ENCODE peak calls at places on chromosome 12, in six cellular contexts. Q is HCT116; J is heart right ventricle; V is K562; U is CD8-positive, alpha-beta memory T cell; S is PC-3. L is an unnamed sample.
A peak's percentile ranks its signal among the peaks of the same experiment; 100 is the strongest.

GRCh38 chr12:42103155-42103554 is 41.5 kb downstream of the GXYLT1 start:
- DNase-seq in J (no peak), V (no peak), U (no peak), S (no peak), Q (no peak), L (no peak)

GRCh38 chr12:98998697-98999299 is 353.7 kb downstream of the APAF1 start:
- DNase-seq in V (peak; percentile 46), S (peak; percentile 79), Q (peak; percentile 12), J (no peak), U (no peak), L (no peak)

GRCh38 chr12:122352394-122352793 is 70.1 kb downstream of the CLIP1 start:
- DNase-seq in Q (no peak), J (no peak), U (no peak), V (no peak), S (no peak), L (no peak)

GRCh38 chr12:106369624-106370346 is 12.2 kb downstream of the POLR3B start:
- DNase-seq in J (no peak), V (no peak), S (peak; percentile 86), Q (no peak), U (no peak), L (no peak)

GRCh38 chr12:8771072-8771471 is 51.3 kb upstream of the A2ML1 start:
- DNase-seq in Q (no peak), S (no peak), J (no peak), U (no peak), V (no peak), L (no peak)

GRCh38 chr12:78208106-78208505 is 377.4 kb downstream of the NAV3 start:
- DNase-seq in Q (no peak), V (no peak), S (peak; percentile 42), U (no peak), J (no peak), L (no peak)

GRCh38 chr12:31618228-31619025 is 27.5 kb upstream of the DENND5B start:
- DNase-seq in S (no peak), Q (no peak), J (no peak), V (no peak), U (no peak), L (no peak)

GRCh38 chr12:130711751-130712150 is 4.3 kb downstream of the RIMBP2 start:
- DNase-seq in U (no peak), J (no peak), V (no peak), S (no peak), Q (no peak), L (no peak)

GRCh38 chr12:64072946-64073345 is 149.2 kb downstream of the KICS2 start:
- DNase-seq in Q (no peak), J (no peak), S (no peak), U (no peak), V (no peak), L (no peak)

GRCh38 chr12:15751741-15752140 is 37.4 kb downstream of the EPS8 start:
- DNase-seq in S (no peak), U (no peak), V (no peak), J (no peak), Q (no peak), L (no peak)

GRCh38 chr12:19003110-19003509 is 126.4 kb upstream of the PLEKHA5 start:
- DNase-seq in S (no peak), V (no peak), U (no peak), Q (no peak), J (no peak), L (no peak)

GRCh38 chr12:19002192-19002591 is 127.3 kb upstream of the PLEKHA5 start:
- DNase-seq in Q (no peak), U (no peak), J (no peak), S (no peak), V (no peak), L (no peak)

GRCh38 chr12:19005257-19005801 is 124.2 kb upstream of the PLEKHA5 start:
- DNase-seq in V (no peak), U (no peak), J (no peak), S (no peak), Q (no peak), L (no peak)

GRCh38 chr12:19006626-19007025 is 122.9 kb upstream of the PLEKHA5 start:
- DNase-seq in V (no peak), S (no peak), Q (no peak), J (no peak), U (no peak), L (no peak)

GRCh38 chr12:19003987-19004619 is 125.4 kb upstream of the PLEKHA5 start:
- DNase-seq in S (no peak), V (no peak), J (no peak), U (no peak), Q (no peak), L (no peak)
- H3K27ac ChIP-seq in S (no peak overlapping the region), V (no peak overlapping the region), J (no peak overlapping the region), U (no peak overlapping the region), Q (no peak overlapping the region), L (no peak overlapping the region)

DNA sequence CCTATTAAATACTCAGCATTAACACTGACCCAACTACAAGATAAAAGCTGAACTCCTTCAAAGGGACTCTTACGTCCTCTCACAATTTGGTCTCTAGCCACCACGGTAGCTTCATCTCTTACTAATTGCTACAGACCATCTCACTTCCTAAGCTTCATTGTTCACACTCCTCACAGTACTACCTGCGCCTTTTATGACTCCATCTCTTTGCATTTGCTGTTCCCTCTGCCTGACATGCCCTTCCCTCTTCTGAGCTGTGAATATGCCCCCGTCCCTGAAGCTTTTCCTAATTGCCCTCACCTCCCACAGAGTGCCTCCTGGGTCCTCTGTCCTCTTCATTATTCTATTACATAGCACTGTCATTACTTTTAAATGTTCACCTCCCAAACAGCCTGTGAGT is 2.5 kb downstream of the EEA1 start:
- DNase-seq in U (no peak), S (no peak), V (no peak), J (no peak), Q (no peak), L (no peak)
- H3K4me3 ChIP-seq in U (no peak overlapping the region), S (peak overlapping the region; percentile 82), V (no peak overlapping the region), J (peak overlapping the region; percentile 66), Q (no peak overlapping the region), L (no peak overlapping the region)

GRCh38 chr12:52074006-52074405 is 4.2 kb downstream of the ATG101 start:
- DNase-seq in V (no peak), S (peak; percentile 13), J (peak; percentile 72), Q (no peak), U (no peak), L (no peak)
- H3K27ac ChIP-seq in V (no peak overlapping the region), S (no peak overlapping the region), J (peak overlapping the region; percentile 21), Q (no peak overlapping the region), U (no peak overlapping the region), L (no peak overlapping the region)

DNA sequence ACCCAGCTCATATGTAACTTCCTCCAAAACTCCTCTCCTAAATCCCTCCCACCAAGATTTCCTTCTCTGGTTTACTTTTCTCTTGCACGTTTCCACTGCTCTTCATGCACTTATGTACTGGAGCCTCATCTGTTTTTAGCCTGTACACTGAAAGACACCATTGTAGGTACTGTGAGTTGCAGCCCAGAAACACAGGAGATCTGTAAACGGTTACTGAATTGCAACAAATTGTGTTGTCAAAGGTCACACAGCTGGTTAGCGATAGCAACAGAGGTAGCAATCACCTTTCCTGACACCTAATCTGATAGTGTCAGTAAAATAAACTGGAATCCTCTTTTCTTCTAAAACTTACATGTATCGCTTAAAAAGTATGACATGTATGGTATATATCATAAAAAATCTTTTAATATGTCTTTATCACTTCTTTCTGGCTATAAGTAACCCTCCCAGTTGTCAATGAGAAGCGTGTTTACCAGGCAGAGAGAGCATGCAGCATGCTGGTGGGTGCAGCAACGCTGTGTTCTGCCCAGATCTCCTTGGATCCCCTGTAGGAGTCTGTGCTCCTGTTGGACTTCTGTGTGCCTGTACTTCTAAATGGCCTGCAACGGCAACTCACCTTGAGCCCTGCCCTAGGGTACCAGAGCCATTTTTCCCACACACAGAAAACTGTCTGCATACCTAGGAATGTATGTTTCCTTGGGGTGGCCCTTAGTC is 121.5 kb upstream of the CPM start:
- DNase-seq in S (no peak), Q (no peak), U (no peak), V (no peak), J (no peak), L (no peak)
- H3K4me3 ChIP-seq in S (no peak overlapping the region), Q (no peak overlapping the region), U (no peak overlapping the region), V (no peak overlapping the region), J (no peak overlapping the region), L (no peak overlapping the region)

L was measured in body of pancreas.